ENCODE peak calls at places on chromosomes 13 and 19, in four cellular contexts. K is lung; W is A549; E is CD4-positive, alpha-beta memory T cell. Q is an unnamed sample.
A peak's percentile ranks its signal among the peaks of the same experiment; 100 is the strongest.

GRCh38 chr19:38386968-38387549 is 775 bp downstream of the GGN start:
- DNase-seq in K (no peak), W (no peak), E (no peak), Q (no peak)

GRCh38 chr13:99383946-99384345 is 76.7 kb upstream of the GPR183 start:
- DNase-seq in K (no peak), W (no peak), E (no peak), Q (no peak)

GRCh38 chr13:83378901-83379300 is 503.4 kb downstream of the SLITRK1 start:
- DNase-seq in K (no peak), W (no peak), E (no peak), Q (no peak)

GRCh38 chr13:36822786-36823185 is 3.8 kb downstream of the RFXAP start:
- DNase-seq in K (no peak), W (no peak), E (no peak), Q (no peak)

GRCh38 chr19:5335101-5335500 is 5.5 kb downstream of the PTPRS start:
- DNase-seq in K (no peak), W (no peak), E (no peak), Q (no peak)

GRCh38 chr19:49858591-49858985 is 7.6 kb downstream of the PTOV1 start:
- DNase-seq in K (no peak), W (no peak), E (no peak), Q (no peak)

GRCh38 chr13:91946498-91947070 is 548.2 kb downstream of the GPC5 start:
- DNase-seq in K (no peak), W (peak; percentile 1), E (no peak), Q (no peak)

GRCh38 chr13:40113644-40114304 is 458.3 kb downstream of the COG6 start:
- DNase-seq in K (no peak), W (no peak), E (no peak), Q (no peak)

GRCh38 chr13:41370736-41371135 is 59.7 kb downstream of the NAA16 start:
- DNase-seq in K (no peak), W (no peak), E (no peak), Q (no peak)

GRCh38 chr19:35266904-35267817 is 1.6 kb upstream of the USF2 start:
- DNase-seq in K (no peak), W (peak; percentile 82), E (peak; percentile 11), Q (no peak)

GRCh38 chr13:33057019-33057785 is 41.0 kb downstream of the KL start:
- DNase-seq in K (no peak), W (peak; percentile 18), E (no peak), Q (no peak)

GRCh38 chr13:109281017-109281416 is 505.4 kb downstream of the IRS2 start:
- DNase-seq in K (no peak), W (no peak), E (no peak), Q (no peak)

GRCh38 chr19:42080764-42081375 is 4.9 kb downstream of the ZNF574 start:
- DNase-seq in K (no peak), W (no peak), E (no peak), Q (no peak)

GRCh38 chr19:41792513-41793413 is 3.6 kb upstream of the CEACAM3 start:
- DNase-seq in K (peak; percentile 68), W (peak; percentile 91), E (peak; percentile 27), Q (peak; percentile 63)

GRCh38 chr19:49749055-49749716 is 13.9 kb downstream of the TSKS start:
- DNase-seq in K (no peak), W (peak; percentile 43), E (no peak), Q (no peak)

GRCh38 chr13:39374741-39375189 is 228.2 kb downstream of the LHFPL6 start:
- DNase-seq in K (no peak), W (no peak), E (no peak), Q (no peak)

GRCh38 chr19:42253245-42254082 is 1.5 kb downstream of the ERF start:
- DNase-seq in K (peak; percentile 55), W (peak; percentile 97), E (peak; percentile 62), Q (peak; percentile 71)

GRCh38 chr13:110044521-110045200 is 258.3 kb upstream of the IRS2 start:
- DNase-seq in K (no peak), W (no peak), E (no peak), Q (no peak)

GRCh38 chr13:110138009-110138699 is 168.8 kb downstream of the COL4A1 start:
- DNase-seq in K (peak; percentile 73), W (peak; percentile 57), E (peak; percentile 22), Q (no peak)

GRCh38 chr19:28990522-28990921 is 222.4 kb downstream of the UQCRFS1 start:
- DNase-seq in K (no peak), W (no peak), E (no peak), Q (no peak)

GRCh38 chr13:78689011-78689410 is 30.1 kb upstream of the OBI1 start:
- DNase-seq in K (no peak), W (no peak), E (no peak), Q (no peak)

GRCh38 chr13:49020940-49021548 is 45.3 kb downstream of the FNDC3A start:
- DNase-seq in K (no peak), W (no peak), E (no peak), Q (no peak)
- H3K4me1 ChIP-seq in K (no peaks in the 10 kb centered on the region), W (peaks cover 45% of the 10 kb centered on the region), E (no peaks in the 10 kb centered on the region), Q (no peaks in the 10 kb centered on the region)

GRCh38 chr19:46604781-46605355 is 3.7 kb downstream of the CALM3 start:
- DNase-seq in K (no peak), W (no peak), E (no peak), Q (no peak)

GRCh38 chr19:46602392-46603194 is 1.5 kb downstream of the CALM3 start:
- DNase-seq in K (no peak), W (no peak), E (peak; percentile 20), Q (no peak)

GRCh38 chr19:46603752-46604241 is 2.7 kb downstream of the CALM3 start:
- DNase-seq in K (no peak), W (no peak), E (no peak), Q (no peak)

GRCh38 chr19:46601318-46602224 is at the start of gene CALM3:
- DNase-seq in K (no peak), W (no peak), E (no peak), Q (no peak)

GRCh38 chr19:46603195-46603637 is 2.1 kb downstream of the CALM3 start:
- DNase-seq in K (no peak), W (no peak), E (no peak), Q (no peak)
- H3K4me3 ChIP-seq in K (no peak overlapping the region), W (peak overlapping the region; percentile 94), E (peak overlapping the region; percentile 79), Q (peak overlapping the region; percentile 99)

GRCh38 chr19:9406798-9407352 is 28.5 kb downstream of the ZNF266 start:
- DNase-seq in K (peak; percentile 56), W (peak; percentile 33), E (peak; percentile 9), Q (peak; percentile 47)
- H3K27ac ChIP-seq in K (peak overlapping the region; percentile 66), W (peak overlapping the region; percentile 58), E (no peak overlapping the region), Q (no peak overlapping the region)

DNA sequence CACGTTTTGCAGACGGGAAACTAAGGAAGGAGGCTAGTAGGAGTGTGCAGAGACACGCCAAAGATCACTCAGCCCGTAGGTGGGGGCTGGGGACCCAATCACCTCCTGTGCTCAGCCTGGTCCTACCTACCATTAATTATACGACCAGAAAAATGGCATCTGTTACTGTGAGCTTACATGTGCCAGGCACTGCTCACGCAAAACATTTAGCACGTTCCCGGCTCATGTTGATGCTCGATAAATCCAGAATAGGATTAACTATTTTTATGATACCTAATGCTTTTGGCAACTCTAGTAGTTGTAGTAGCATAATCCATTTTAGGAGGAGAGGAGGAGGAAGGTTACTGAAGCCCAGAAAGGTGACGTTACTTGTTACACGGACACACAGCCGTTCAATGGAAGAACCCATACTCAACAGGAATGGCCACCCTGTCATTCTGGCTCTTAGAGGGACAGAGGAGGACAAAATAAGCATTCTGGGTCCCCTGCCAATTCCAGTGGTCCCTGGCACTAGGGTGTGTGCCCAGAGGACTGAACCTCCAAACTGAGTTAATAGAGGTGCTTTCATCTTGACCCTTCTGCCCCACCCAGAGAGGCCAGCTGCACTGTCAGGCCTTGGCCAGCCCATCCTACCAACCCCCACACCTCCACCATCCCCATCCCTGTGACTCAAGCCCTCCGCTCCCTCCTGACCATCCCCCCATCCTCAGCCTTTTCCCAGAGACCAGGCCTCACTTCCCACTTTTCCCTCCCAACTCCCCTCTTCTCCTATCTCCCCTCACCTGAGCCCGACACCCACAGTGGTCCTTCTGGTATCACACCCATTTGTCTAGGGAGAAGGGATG is 5.0 kb upstream of the EML2 start:
- DNase-seq in K (no peak), W (no peak), E (no peak), Q (no peak)
- H3K4me1 ChIP-seq in K (peaks cover 9% of the 10 kb centered on the region), W (peaks cover 40% of the 10 kb centered on the region), E (peaks cover 55% of the 10 kb centered on the region), Q (peaks cover 20% of the 10 kb centered on the region)

DNA sequence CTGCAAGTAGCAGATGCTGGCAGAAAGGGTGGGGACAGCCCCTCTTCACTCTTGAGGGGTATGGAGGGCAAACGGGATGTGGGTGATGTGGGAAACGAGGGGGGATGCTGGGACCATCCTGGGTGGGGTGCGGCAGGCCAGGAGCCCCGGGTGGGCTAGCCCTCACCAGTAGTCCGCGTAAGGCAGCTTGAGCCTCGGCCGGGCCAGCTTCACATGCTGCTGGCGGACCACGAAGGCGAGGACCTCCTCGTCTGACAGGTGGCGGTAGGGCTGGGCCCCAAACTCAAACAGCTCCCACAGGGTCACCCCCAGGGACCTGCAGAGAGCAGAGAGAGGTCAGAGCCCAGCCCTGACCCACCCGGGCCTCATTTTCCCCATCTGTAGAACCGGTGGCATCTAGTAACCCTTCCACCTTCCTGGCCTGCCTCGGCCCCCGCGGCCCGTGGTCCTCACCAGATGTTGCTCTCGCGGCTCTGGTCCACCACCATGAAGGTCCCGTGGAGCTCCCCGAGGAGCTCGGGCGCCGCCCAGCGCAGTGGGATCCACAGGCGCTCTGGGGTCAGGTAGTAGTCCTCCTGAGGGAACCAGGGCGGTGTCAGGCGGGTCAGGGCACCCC is 10.7 kb downstream of the LMTK3 start:
- DNase-seq in K (no peak), W (no peak), E (no peak), Q (no peak)
- H3K4me3 ChIP-seq in K (peak overlapping the region; percentile 38), W (peak overlapping the region; percentile 45), E (no peak overlapping the region), Q (no peak overlapping the region)

DNA sequence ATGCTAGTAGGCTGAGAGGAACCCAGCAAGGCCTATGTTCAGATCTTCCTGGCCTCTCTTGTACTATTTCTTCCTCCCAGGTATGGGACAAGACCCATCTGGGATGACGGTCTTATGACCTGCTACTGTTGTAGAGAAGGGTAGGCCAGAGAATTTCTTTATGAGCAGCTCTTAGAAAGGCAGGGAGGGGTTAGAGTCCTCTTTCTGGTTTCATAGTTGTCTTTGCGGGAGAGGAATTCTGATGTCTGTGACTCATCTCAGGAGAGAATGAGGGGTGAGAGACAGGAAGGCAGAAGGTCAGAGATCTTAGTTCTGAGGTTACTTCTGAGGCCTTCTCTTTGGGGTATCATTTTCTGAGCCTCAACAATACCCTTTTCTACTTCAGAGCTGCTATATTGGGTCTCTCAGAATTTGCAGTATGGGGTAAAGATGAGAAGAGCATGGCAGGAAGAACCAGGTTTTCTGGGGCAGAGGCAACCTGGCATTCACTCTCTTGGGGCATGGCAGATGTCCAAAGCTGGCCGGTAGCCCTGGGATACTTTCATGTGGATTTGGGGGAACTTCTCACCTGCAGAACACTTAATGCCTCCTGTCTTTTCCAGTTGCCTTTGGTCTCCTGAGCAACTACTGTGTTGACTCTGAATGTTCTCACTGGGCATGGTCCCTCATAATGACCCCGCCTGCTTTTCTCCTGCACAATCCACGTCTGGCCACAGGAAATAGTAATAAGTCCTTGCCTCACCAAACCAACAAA is 154.4 kb downstream of the GGACT start:
- DNase-seq in K (no peak), W (no peak), E (no peak), Q (no peak)
- H3K27ac ChIP-seq in K (no peak overlapping the region), W (peak overlapping the region; percentile 84), E (no peak overlapping the region), Q (no peak overlapping the region)

Q was measured in naive thymus-derived CD4-positive, alpha-beta T cell.